ENCODE peak calls at places on chromosomes 2 and 18, in five cellular contexts. J is activated naive CD8-positive, alpha-beta T cell treated with anti-CD3 and anti-CD28 coated beads for 36 hours; U is renal cortical epithelial cell; C is HEK293T; P is occipital lobe. G is an unnamed sample.

GRCh38 chr18:75477913-75478312 is 50.4 kb upstream of the SMIM21 start:
- DNase-seq in J (no peak), U (peak; percentile 19), C (no peak), P (no peak), G (peak; percentile 47)

GRCh38 chr18:74549591-74550104 is 15.3 kb downstream of the CNDP1 start:
- DNase-seq in J (no peak), U (no peak), C (no peak), P (no peak), G (no peak)

GRCh38 chr2:225025917-225026571 is 16.2 kb downstream of the DOCK10 start:
- DNase-seq in J (no peak), U (peak; percentile 86), C (no peak), P (no peak), G (peak; percentile 92)

GRCh38 chr2:206250041-206250897 is 24.2 kb upstream of the ZDBF2 start:
- DNase-seq in J (no peak), U (no peak), C (no peak), P (no peak), G (peak; percentile 31)

GRCh38 chr18:49519041-49519971 is 32.3 kb upstream of the C18orf32 start:
- DNase-seq in J (no peak), U (no peak), C (no peak), P (no peak), G (no peak)

GRCh38 chr18:22348521-22349316 is 69.0 kb downstream of the CTAGE1 start:
- DNase-seq in J (no peak), U (peak; percentile 24), C (peak; percentile 57), P (no peak), G (peak; percentile 87)

GRCh38 chr2:3491306-3491705 is 28.0 kb downstream of the ADI1 start:
- DNase-seq in J (no peak), U (no peak), C (no peak), P (no peak), G (no peak)

GRCh38 chr2:242056785-242057184 is 187.3 kb downstream of the RTP5 start:
- DNase-seq in J (no peak), U (no peak), C (no peak), P (no peak), G (no peak)

GRCh38 chr2:8847400-8847799 is 10.0 kb upstream of the KIDINS220 start:
- DNase-seq in J (no peak), U (peak; percentile 6), C (no peak), P (no peak), G (peak; percentile 34)

GRCh38 chr2:100902833-100903405 is 83.0 kb downstream of the NPAS2 start:
- DNase-seq in J (no peak), U (peak; percentile 91), C (no peak), P (no peak), G (peak; percentile 98)

GRCh38 chr2:215301994-215302393 is 9.9 kb upstream of the ATIC start:
- DNase-seq in J (no peak), U (no peak), C (no peak), P (no peak), G (no peak)

GRCh38 chr18:73199151-73199550 is 331.4 kb upstream of the NETO1 start:
- DNase-seq in J (no peak), U (no peak), C (no peak), P (no peak), G (peak; percentile 4)

GRCh38 chr2:222319576-222320440 is 21.0 kb upstream of the PAX3 start:
- DNase-seq in J (no peak), U (no peak), C (peak; percentile 44), P (no peak), G (no peak)

GRCh38 chr2:242010567-242011513 is 141.3 kb downstream of the RTP5 start:
- DNase-seq in J (peak; percentile 36), U (peak; percentile 7), C (no peak), P (no peak), G (peak; percentile 32)

GRCh38 chr18:42417189-42417588 is 462.2 kb downstream of the PIK3C3 start:
- DNase-seq in J (no peak), U (no peak), C (no peak), P (no peak), G (no peak)

GRCh38 chr18:48166971-48167370 is 236.5 kb upstream of the SMAD2 start:
- DNase-seq in J (no peak), U (no peak), C (no peak), P (no peak), G (no peak)

GRCh38 chr2:179020156-179020750 is 29.7 kb downstream of the CCDC141 start:
- DNase-seq in J (peak; percentile 50), U (peak; percentile 26), C (peak; percentile 49), P (no peak), G (no peak)

GRCh38 chr2:160432633-160433032 is 61.0 kb downstream of the RBMS1 start:
- DNase-seq in J (no peak), U (peak; percentile 97), C (no peak), P (no peak), G (peak; percentile 50)